ENCODE peak calls at places on chromosomes 13 and 19, in six cellular contexts. L is lower lobe of right lung, A is gastrocnemius medialis, P is stomach, D is tibial nerve, F is PC-3. G is an unnamed sample.

GRCh38 chr19:29491491-29491890 is 34.3 kb upstream of the VSTM2B start:
- DNase-seq in A (no peak), D (no peak), L (peak; percentile 4), P (no peak), F (no peak), G (no peak)

GRCh38 chr19:19543640-19544039 is 5.6 kb downstream of the CILP2 start:
- DNase-seq in A (no peak), D (no peak), L (no peak), F (no peak), P (no peak), G (no peak)

GRCh38 chr13:35988648-35989081 is 142.5 kb downstream of the DCLK1 start:
- DNase-seq in L (no peak), A (no peak), F (no peak), D (no peak), P (no peak), G (no peak)

GRCh38 chr13:76954568-76954967 is 6.3 kb downstream of the ACOD1 start:
- DNase-seq in F (no peak), P (no peak), L (no peak), A (no peak), D (no peak), G (no peak)

GRCh38 chr13:36766295-36766694 is 52.7 kb upstream of the RFXAP start:
- DNase-seq in A (no peak), L (no peak), P (no peak), D (no peak), F (peak; percentile 60), G (no peak)

GRCh38 chr13:114111577-114111976 is 20.8 kb downstream of the RASA3 start:
- DNase-seq in D (no peak), F (no peak), L (no peak), P (no peak), A (peak; percentile 47), G (peak; percentile 28)

GRCh38 chr13:33114146-33114545 is 97.9 kb downstream of the KL start:
- DNase-seq in F (no peak), A (no peak), L (no peak), P (no peak), D (no peak), G (no peak)

GRCh38 chr19:53977429-53977990 is 13.9 kb upstream of the CACNG6 start:
- DNase-seq in A (peak; percentile 77), L (peak; percentile 72), D (peak; percentile 87), F (peak; percentile 91), P (peak; percentile 69), G (peak; percentile 50)

GRCh38 chr13:85286081-85286480 is 513.1 kb downstream of the SLITRK6 start:
- DNase-seq in F (no peak), P (no peak), L (no peak), D (no peak), A (no peak), G (no peak)

GRCh38 chr13:64127192-64127591 is 2711.5 kb upstream of the PCDH20 start:
- DNase-seq in F (no peak), L (no peak), A (no peak), P (no peak), D (no peak), G (no peak)

GRCh38 chr13:31119966-31120733 is 41.6 kb downstream of the HSPH1 start:
- DNase-seq in F (no peak), L (no peak), A (no peak), D (no peak), P (no peak), G (no peak)

GRCh38 chr13:51479199-51479523 is 26.3 kb upstream of the INTS6 start:
- DNase-seq in L (no peak), P (no peak), F (peak; percentile 60), A (no peak), D (no peak), G (no peak)

GRCh38 chr13:59320021-59320420 is 843.7 kb downstream of the DIAPH3 start:
- DNase-seq in L (no peak), D (no peak), A (no peak), P (no peak), F (no peak), G (no peak)

GRCh38 chr13:75694742-75695141 is 58.6 kb downstream of the LMO7 start:
- DNase-seq in D (no peak), P (no peak), F (no peak), L (no peak), A (no peak), G (no peak)

GRCh38 chr19:19296953-19297689 is 23.2 kb downstream of the SUGP1 start:
- DNase-seq in F (no peak), D (no peak), A (no peak), L (no peak), P (no peak), G (no peak)

GRCh38 chr19:13761423-13761822 is 2.9 kb upstream of the MRI1 start:
- DNase-seq in P (no peak), D (no peak), A (no peak), F (peak; percentile 41), L (no peak), G (no peak)

GRCh38 chr13:95228130-95228529 is 73.1 kb downstream of the ABCC4 start:
- DNase-seq in A (no peak), F (no peak), P (no peak), L (no peak), D (no peak), G (no peak)

GRCh38 chr13:109226631-109227030 is 559.8 kb downstream of the IRS2 start:
- DNase-seq in D (no peak), L (no peak), P (no peak), A (no peak), F (no peak), G (no peak)
- H3K27ac ChIP-seq in D (no peak overlapping the region), L (no peak overlapping the region), P (no peak overlapping the region), A (no peak overlapping the region), F (no peak overlapping the region), G (no peak overlapping the region)

DNA sequence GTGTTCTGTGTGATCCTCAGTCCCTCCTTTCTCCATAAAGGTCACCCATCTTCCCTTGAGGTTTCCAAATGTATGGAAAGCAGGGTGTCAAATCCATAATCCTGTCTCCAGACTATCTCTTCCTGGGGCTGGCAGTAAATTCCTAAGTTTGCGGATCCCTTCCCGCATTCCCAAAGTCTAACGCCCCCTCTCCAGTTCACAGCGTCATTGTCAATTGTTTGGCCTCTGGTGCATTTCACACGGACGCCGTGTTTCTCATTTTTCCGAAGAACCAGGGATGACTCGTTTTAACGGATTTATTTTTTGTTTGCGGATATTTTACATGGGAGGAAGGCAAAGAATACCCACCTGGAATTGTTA is 32.6 kb downstream of the ZNF136 start:
- DNase-seq in D (no peak), F (no peak), A (no peak), P (no peak), L (no peak), G (no peak)
- H3K27ac ChIP-seq in D (peak overlapping the region; percentile 35), F (no peak overlapping the region), A (no peak overlapping the region), P (peak overlapping the region; percentile 89), L (peak overlapping the region; percentile 67), G (no peak overlapping the region)

DNA sequence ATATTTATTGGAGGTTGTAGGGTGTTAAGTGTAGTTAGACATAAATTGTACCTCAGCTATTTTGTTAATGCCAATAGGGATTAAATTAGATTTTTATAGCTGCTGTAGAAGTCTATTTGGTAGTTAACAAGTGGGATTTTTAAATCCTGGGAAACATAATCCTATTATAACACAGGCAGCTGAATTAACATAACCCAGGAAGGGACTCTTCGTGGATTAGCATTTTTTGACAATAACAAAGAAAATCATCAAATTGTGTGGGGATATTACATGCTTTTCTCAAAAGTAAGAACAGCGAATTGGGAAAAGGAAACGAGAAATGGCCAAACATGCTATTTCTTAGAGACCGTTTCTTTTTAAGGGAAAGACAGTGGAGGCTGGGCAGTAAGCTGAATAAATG is 172.8 kb downstream of the ZIC5 start:
- DNase-seq in P (no peak), A (no peak), F (no peak), D (no peak), L (no peak), G (no peak)
- H3K27ac ChIP-seq in P (no peak overlapping the region), A (no peak overlapping the region), F (no peak overlapping the region), D (no peak overlapping the region), L (no peak overlapping the region), G (no peak overlapping the region)

GRCh38 chr19:56273563-56274117 is 1.1 kb downstream of the EDDM13 start:
- DNase-seq in A (no peak), L (no peak), D (no peak), P (no peak), F (peak; percentile 38), G (no peak)

GRCh38 chr19:56272448-56272847 is at the start of gene EDDM13:
- DNase-seq in L (no peak), F (no peak), A (no peak), D (no peak), P (no peak), G (no peak)

GRCh38 chr19:56271096-56271495 is 1.5 kb upstream of the EDDM13 start:
- DNase-seq in P (no peak), D (no peak), A (no peak), L (no peak), F (no peak), G (no peak)

GRCh38 chr19:56269348-56269747 is 3.2 kb upstream of the EDDM13 start:
- DNase-seq in L (no peak), P (no peak), A (no peak), F (no peak), D (no peak), G (no peak)

DNA sequence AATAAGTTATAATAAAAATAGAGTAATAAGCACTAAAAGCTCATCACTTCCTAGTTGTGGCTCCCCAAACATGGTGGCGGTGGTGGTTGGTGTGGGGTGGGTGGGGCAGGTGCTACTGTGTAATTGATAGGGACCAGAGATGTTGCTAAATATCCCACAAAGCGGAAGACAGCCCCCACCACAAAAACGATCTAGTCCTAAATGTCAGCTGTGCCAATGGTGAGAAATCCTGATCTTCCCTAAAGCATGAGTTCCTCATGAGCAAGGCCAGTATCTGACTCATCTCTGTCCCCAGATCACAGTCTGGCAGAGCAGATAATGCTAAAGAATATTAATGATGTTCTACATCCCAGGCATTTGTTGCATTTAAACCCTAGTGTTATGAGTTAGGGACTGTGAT is 1.9 kb upstream of the EDDM13 start:
- DNase-seq in F (peak; percentile 9), P (no peak), L (peak; percentile 55), D (no peak), A (no peak), G (no peak)
- H3K27ac ChIP-seq in F (no peak overlapping the region), P (no peak overlapping the region), L (no peak overlapping the region), D (no peak overlapping the region), A (no peak overlapping the region), G (no peak overlapping the region)

DNA sequence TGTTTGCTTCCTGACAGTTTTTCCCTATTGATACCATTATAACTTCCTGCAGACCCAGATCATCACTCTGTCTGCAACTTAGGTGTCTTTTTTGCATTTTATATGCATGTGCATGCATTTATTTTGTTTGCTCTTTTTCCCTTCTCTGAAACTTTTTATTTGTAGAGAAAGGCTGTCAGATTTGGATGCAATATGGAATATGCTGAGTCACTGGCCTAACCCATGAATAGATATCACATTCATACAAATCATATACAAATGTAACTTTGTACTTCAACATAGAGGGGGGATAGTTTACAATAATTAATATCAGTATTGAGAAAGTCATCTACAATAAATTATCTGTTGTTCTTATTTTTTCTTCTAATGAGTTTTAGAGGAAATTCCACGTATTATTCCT is 1465.0 kb downstream of the EFNB2 start:
- DNase-seq in F (no peak), A (no peak), P (no peak), L (no peak), D (no peak), G (no peak)
- H3K27ac ChIP-seq in F (no peak overlapping the region), A (no peak overlapping the region), P (no peak overlapping the region), L (no peak overlapping the region), D (no peak overlapping the region), G (no peak overlapping the region)

DNA sequence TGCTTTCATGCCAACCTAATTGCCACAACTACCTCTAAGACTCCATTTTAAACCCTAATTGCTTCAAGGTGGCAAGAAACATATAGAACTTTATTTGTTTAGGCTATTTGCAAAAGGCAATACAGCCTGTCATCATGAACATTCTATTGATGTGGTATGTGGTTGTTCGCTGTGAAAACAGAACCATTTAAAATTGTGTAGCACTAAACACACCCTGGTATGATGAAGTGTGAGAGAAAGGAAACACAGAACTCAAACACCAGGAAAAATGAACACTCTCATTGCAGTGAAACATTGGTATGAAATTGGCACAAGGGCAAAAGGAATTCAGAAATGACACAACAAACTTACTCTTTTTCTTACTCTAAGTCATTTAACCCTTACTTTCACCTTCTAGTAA is 530.9 kb downstream of the IRS2 start:
- DNase-seq in P (no peak), A (no peak), D (no peak), F (no peak), L (no peak), G (no peak)
- H3K27ac ChIP-seq in P (no peak overlapping the region), A (peak overlapping the region; percentile 83), D (no peak overlapping the region), F (no peak overlapping the region), L (no peak overlapping the region), G (no peak overlapping the region)

G was measured in CD4-positive, alpha-beta T cell.